ENCODE peak calls at places on chromosomes 12 and 14, in six cellular contexts. G is upper lobe of right lung, T is HFFc6, V is MCF 10A, F is endothelial cell, K is osteocyte. O is an unnamed sample.
A peak's percentile ranks its signal among the peaks of the same experiment; 100 is the strongest.

GRCh38 chr14:90451443-90451842 is 54.6 kb downstream of the CALM1 start:
- DNase-seq in G (peak; percentile 38), T (no peak), V (no peak), F (no peak), K (no peak), O (no peak)

GRCh38 chr12:119384340-119384739 is 49.8 kb downstream of the CCDC60 start:
- DNase-seq in G (no peak), T (no peak), V (no peak), F (no peak), K (no peak), O (no peak)

GRCh38 chr12:12323606-12324005 is 26.4 kb downstream of the MANSC1 start:
- DNase-seq in G (no peak), T (peak; percentile 4), V (no peak), F (no peak), K (no peak), O (no peak)

GRCh38 chr12:26346748-26347147 is 151.4 kb downstream of the SSPN start:
- DNase-seq in G (no peak), T (no peak), V (no peak), F (no peak), K (no peak), O (no peak)

GRCh38 chr12:31846405-31846804 is 112.8 kb upstream of the RESF1 start:
- DNase-seq in G (no peak), T (no peak), V (no peak), F (no peak), K (no peak), O (no peak)

GRCh38 chr12:56160160-56160763 is 2.1 kb downstream of the MYL6 start:
- DNase-seq in G (no peak), T (peak; percentile 38), V (no peak), F (peak; percentile 37), K (no peak), O (peak; percentile 64)

GRCh38 chr14:82724296-82724695 is 1190.6 kb upstream of the SEL1L start:
- DNase-seq in G (no peak), T (no peak), V (peak; percentile 15), F (no peak), K (no peak), O (no peak)

GRCh38 chr14:99907761-99908652 is 114.8 kb downstream of the EML1 start:
- DNase-seq in G (no peak), T (no peak), V (no peak), F (no peak), K (peak; percentile 76), O (no peak)

GRCh38 chr14:105151131-105151837 is 17.3 kb downstream of the JAG2 start:
- DNase-seq in G (no peak), T (no peak), V (no peak), F (no peak), K (no peak), O (peak; percentile 37)

GRCh38 chr12:115158816-115159215 is 474.8 kb upstream of the TBX3 start:
- DNase-seq in G (no peak), T (no peak), V (no peak), F (no peak), K (no peak), O (peak; percentile 71)

GRCh38 chr14:78863143-78863542 is 693.0 kb downstream of the NRXN3 start:
- DNase-seq in G (no peak), T (peak; percentile 0), V (peak; percentile 65), F (peak; percentile 71), K (no peak), O (peak; percentile 86)

GRCh38 chr12:127393896-127394295 is 873.1 kb upstream of the TMEM132C start:
- DNase-seq in G (no peak), T (peak; percentile 87), V (peak; percentile 61), F (no peak), K (no peak), O (no peak)

GRCh38 chr12:117538032-117538690 is 176.7 kb upstream of the NOS1 start:
- DNase-seq in G (no peak), T (no peak), V (no peak), F (no peak), K (no peak), O (peak; percentile 45)

GRCh38 chr12:78035913-78036658 is 205.4 kb downstream of the NAV3 start:
- DNase-seq in G (no peak), T (no peak), V (no peak), F (peak; percentile 15), K (no peak), O (peak; percentile 55)

GRCh38 chr12:78038986-78039385 is 208.3 kb downstream of the NAV3 start:
- DNase-seq in G (no peak), T (no peak), V (no peak), F (no peak), K (no peak), O (no peak)

GRCh38 chr12:78036889-78037288 is 206.2 kb downstream of the NAV3 start:
- DNase-seq in G (no peak), T (no peak), V (no peak), F (no peak), K (no peak), O (no peak)

GRCh38 chr12:78038541-78038940 is 207.8 kb downstream of the NAV3 start:
- DNase-seq in G (no peak), T (no peak), V (no peak), F (no peak), K (no peak), O (no peak)

GRCh38 chr12:78037707-78038106 is 207.0 kb downstream of the NAV3 start:
- DNase-seq in G (no peak), T (no peak), V (no peak), F (no peak), K (no peak), O (no peak)
- TF ChIP-seq CTCF in G (no peak), T (no peak), V (no peak), F (no peak), K (no peak), O (peak; percentile 54)

DNA sequence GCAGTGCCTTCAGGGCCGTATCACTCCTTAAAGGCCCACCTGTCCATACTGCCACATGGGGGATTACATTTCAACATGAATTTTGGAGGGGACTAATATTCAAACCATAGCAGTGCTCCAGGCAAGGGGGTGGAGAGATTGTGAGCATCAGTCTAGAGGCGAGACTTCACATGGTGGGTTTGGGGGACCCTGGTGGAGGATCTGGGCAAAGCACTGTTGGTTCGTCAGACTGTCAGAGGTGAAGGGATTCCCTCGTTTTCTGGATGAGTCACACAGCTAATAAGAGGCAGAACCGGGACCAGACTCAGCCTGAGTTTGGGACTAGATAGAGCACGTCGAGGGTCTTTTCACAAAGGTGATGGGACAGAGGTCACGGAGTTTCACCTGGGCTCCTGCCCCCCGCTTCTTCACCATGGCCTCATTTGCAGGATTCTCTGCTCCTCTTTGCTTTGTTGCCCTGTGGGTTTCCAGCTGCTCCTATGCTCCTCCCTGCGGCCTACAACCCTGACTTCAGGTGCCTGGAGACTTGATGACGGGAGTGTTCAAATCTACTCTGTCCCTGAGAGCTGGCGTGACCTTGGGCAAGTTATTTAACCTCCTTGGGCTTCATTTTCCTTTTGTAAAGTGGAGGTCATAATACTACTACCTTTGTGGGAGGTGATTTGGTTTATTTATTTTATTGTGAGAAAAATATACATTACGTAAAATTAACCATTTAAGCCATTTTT is 41.5 kb downstream of the TEAD4 start:
- DNase-seq in G (no peak), T (no peak), V (no peak), F (no peak), K (no peak), O (peak; percentile 86)
- TF ChIP-seq CTCF in G (no peak), T (peak; percentile 43), V (no peak), F (no peak), K (peak; percentile 12), O (peak; percentile 76)

GRCh38 chr12:132559652-132560420 is 50.5 kb downstream of the LRCOL1 start:
- DNase-seq in G (no peak), T (peak; percentile 2), V (peak; percentile 33), F (peak; percentile 61), K (no peak), O (peak; percentile 89)

GRCh38 chr12:132562489-132563045 is 47.8 kb downstream of the LRCOL1 start:
- DNase-seq in G (no peak), T (no peak), V (no peak), F (no peak), K (no peak), O (no peak)

GRCh38 chr12:132560421-132560830 is 50.0 kb downstream of the LRCOL1 start:
- DNase-seq in G (no peak), T (no peak), V (no peak), F (no peak), K (no peak), O (peak; percentile 85)

GRCh38 chr12:132560831-132561783 is 49.3 kb downstream of the LRCOL1 start:
- DNase-seq in G (peak; percentile 81), T (no peak), V (peak; percentile 67), F (peak; percentile 84), K (peak; percentile 92), O (peak; percentile 98)

GRCh38 chr12:132561784-132562156 is 48.6 kb downstream of the LRCOL1 start:
- DNase-seq in G (no peak), T (no peak), V (peak; percentile 21), F (peak; percentile 50), K (no peak), O (peak; percentile 92)
- TF ChIP-seq CTCF in G (no peak), T (no peak), V (peak; percentile 21), F (no peak), K (no peak), O (peak; percentile 71)

GRCh38 chr12:61654698-61655097 is 605.5 kb upstream of the USP15 start:
- DNase-seq in G (no peak), T (no peak), V (peak; percentile 25), F (no peak), K (no peak), O (no peak)
- TF ChIP-seq CTCF in G (peak; percentile 6), T (no peak), V (peak; percentile 21), F (no peak), K (no peak), O (no peak)

GRCh38 chr12:120497524-120498150 is 1.7 kb downstream of the DYNLL1 start:
- DNase-seq in G (no peak), T (peak; percentile 5), V (no peak), F (no peak), K (no peak), O (no peak)

GRCh38 chr12:120498870-120499515 is 3.1 kb downstream of the DYNLL1 start:
- DNase-seq in G (no peak), T (no peak), V (no peak), F (no peak), K (no peak), O (no peak)

GRCh38 chr12:120496353-120497340 is 734 bp downstream of the DYNLL1 start:
- DNase-seq in G (peak; percentile 82), T (peak; percentile 27), V (peak; percentile 43), F (peak; percentile 41), K (no peak), O (peak; percentile 85)

GRCh38 chr12:120495189-120495722 is 657 bp upstream of the DYNLL1 start:
- DNase-seq in G (no peak), T (no peak), V (no peak), F (no peak), K (no peak), O (no peak)

GRCh38 chr12:120495723-120496352 is at the start of gene DYNLL1:
- DNase-seq in G (peak; percentile 97), T (peak; percentile 94), V (peak; percentile 97), F (peak; percentile 98), K (peak; percentile 99), O (peak; percentile 100)
- TF ChIP-seq CTCF in G (no peak), T (no peak), V (no peak), F (no peak), K (no peak), O (no peak)

GRCh38 chr14:69708586-69709169 is 58.3 kb upstream of the SRSF5 start:
- DNase-seq in G (no peak), T (peak; percentile 31), V (peak; percentile 19), F (no peak), K (no peak), O (peak; percentile 84)
- TF ChIP-seq CTCF in G (peak; percentile 21), T (peak; percentile 55), V (no peak), F (no peak), K (no peak), O (peak; percentile 73)

O was measured in endodermal cell.